ENCODE peak calls at places on chromosome 15, in nine cellular contexts. One of them, this sample, is unnamed.

GRCh38 chr15:34609102-34609501 is 25.7 kb upstream of the GOLGA8B start:
- DNase-seq in right lobe of liver: no peak
- DNase-seq in epithelial cell of prostate: no peak
- DNase-seq in T-cell: no peak
- DNase-seq in Right ventricle myocardium superior: no peak
- DNase-seq in skeletal muscle cell: no peak
- DNase-seq in stimulated activated CD8-positive, alpha-beta memory T cell treated with anti-CD3 and anti-CD28 coated beads, Interleukin-2, amount 100 ng/mL, for 48 hours: no peak
- DNase-seq in activated naive CD4-positive, alpha-beta T cell treated with anti-CD3 and anti-CD28 coated beads, Interleukin-2, amount 10 ng/mL, durations not matched to agents 7 days and 5 days: no peak
- DNase-seq in stimulated activated CD4-positive, alpha-beta T cell treated with anti-CD3 and anti-CD28 coated beads, TNF-alpha, amount 100 ng/mL, for 4 hours: no peak
- DNase-seq in this sample: no peak

GRCh38 chr15:92655178-92655995 is at the start of gene FAM174B:
- DNase-seq in right lobe of liver: peak
- DNase-seq in epithelial cell of prostate: no peak
- DNase-seq in T-cell: peak
- DNase-seq in Right ventricle myocardium superior: peak
- DNase-seq in skeletal muscle cell: no peak
- DNase-seq in stimulated activated CD8-positive, alpha-beta memory T cell treated with anti-CD3 and anti-CD28 coated beads, Interleukin-2, amount 100 ng/mL, for 48 hours: peak
- DNase-seq in activated naive CD4-positive, alpha-beta T cell treated with anti-CD3 and anti-CD28 coated beads, Interleukin-2, amount 10 ng/mL, durations not matched to agents 7 days and 5 days: peak
- DNase-seq in stimulated activated CD4-positive, alpha-beta T cell treated with anti-CD3 and anti-CD28 coated beads, TNF-alpha, amount 100 ng/mL, for 4 hours: no peak
- DNase-seq in this sample: peak

GRCh38 chr15:76185716-76186115 is 125.6 kb downstream of the ETFA start:
- DNase-seq in right lobe of liver: no peak
- DNase-seq in epithelial cell of prostate: no peak
- DNase-seq in T-cell: no peak
- DNase-seq in Right ventricle myocardium superior: no peak
- DNase-seq in skeletal muscle cell: no peak
- DNase-seq in stimulated activated CD8-positive, alpha-beta memory T cell treated with anti-CD3 and anti-CD28 coated beads, Interleukin-2, amount 100 ng/mL, for 48 hours: no peak
- DNase-seq in activated naive CD4-positive, alpha-beta T cell treated with anti-CD3 and anti-CD28 coated beads, Interleukin-2, amount 10 ng/mL, durations not matched to agents 7 days and 5 days: peak
- DNase-seq in stimulated activated CD4-positive, alpha-beta T cell treated with anti-CD3 and anti-CD28 coated beads, TNF-alpha, amount 100 ng/mL, for 4 hours: no peak
- DNase-seq in this sample: peak

GRCh38 chr15:80967451-80967850 is 22.2 kb downstream of the MESD start:
- DNase-seq in right lobe of liver: no peak
- DNase-seq in epithelial cell of prostate: no peak
- DNase-seq in T-cell: no peak
- DNase-seq in Right ventricle myocardium superior: no peak
- DNase-seq in skeletal muscle cell: peak
- DNase-seq in stimulated activated CD8-positive, alpha-beta memory T cell treated with anti-CD3 and anti-CD28 coated beads, Interleukin-2, amount 100 ng/mL, for 48 hours: no peak
- DNase-seq in activated naive CD4-positive, alpha-beta T cell treated with anti-CD3 and anti-CD28 coated beads, Interleukin-2, amount 10 ng/mL, durations not matched to agents 7 days and 5 days: no peak
- DNase-seq in stimulated activated CD4-positive, alpha-beta T cell treated with anti-CD3 and anti-CD28 coated beads, TNF-alpha, amount 100 ng/mL, for 4 hours: no peak
- DNase-seq in this sample: no peak

GRCh38 chr15:99421172-99421656 is 144.6 kb upstream of the MEF2A start:
- DNase-seq in right lobe of liver: no peak
- DNase-seq in epithelial cell of prostate: no peak
- DNase-seq in T-cell: peak
- DNase-seq in Right ventricle myocardium superior: no peak
- DNase-seq in skeletal muscle cell: no peak
- DNase-seq in stimulated activated CD8-positive, alpha-beta memory T cell treated with anti-CD3 and anti-CD28 coated beads, Interleukin-2, amount 100 ng/mL, for 48 hours: no peak
- DNase-seq in activated naive CD4-positive, alpha-beta T cell treated with anti-CD3 and anti-CD28 coated beads, Interleukin-2, amount 10 ng/mL, durations not matched to agents 7 days and 5 days: peak
- DNase-seq in stimulated activated CD4-positive, alpha-beta T cell treated with anti-CD3 and anti-CD28 coated beads, TNF-alpha, amount 100 ng/mL, for 4 hours: no peak
- DNase-seq in this sample: peak

GRCh38 chr15:52493968-52494367 is 34.7 kb downstream of the MYO5A start:
- DNase-seq in right lobe of liver: no peak
- DNase-seq in epithelial cell of prostate: no peak
- DNase-seq in T-cell: no peak
- DNase-seq in Right ventricle myocardium superior: no peak
- DNase-seq in skeletal muscle cell: no peak
- DNase-seq in stimulated activated CD8-positive, alpha-beta memory T cell treated with anti-CD3 and anti-CD28 coated beads, Interleukin-2, amount 100 ng/mL, for 48 hours: no peak
- DNase-seq in activated naive CD4-positive, alpha-beta T cell treated with anti-CD3 and anti-CD28 coated beads, Interleukin-2, amount 10 ng/mL, durations not matched to agents 7 days and 5 days: no peak
- DNase-seq in stimulated activated CD4-positive, alpha-beta T cell treated with anti-CD3 and anti-CD28 coated beads, TNF-alpha, amount 100 ng/mL, for 4 hours: no peak
- DNase-seq in this sample: no peak

GRCh38 chr15:42456971-42457370 is 34.0 kb downstream of the ZNF106 start:
- DNase-seq in right lobe of liver: no peak
- DNase-seq in epithelial cell of prostate: no peak
- DNase-seq in T-cell: no peak
- DNase-seq in Right ventricle myocardium superior: no peak
- DNase-seq in skeletal muscle cell: peak
- DNase-seq in stimulated activated CD8-positive, alpha-beta memory T cell treated with anti-CD3 and anti-CD28 coated beads, Interleukin-2, amount 100 ng/mL, for 48 hours: no peak
- DNase-seq in activated naive CD4-positive, alpha-beta T cell treated with anti-CD3 and anti-CD28 coated beads, Interleukin-2, amount 10 ng/mL, durations not matched to agents 7 days and 5 days: no peak
- DNase-seq in stimulated activated CD4-positive, alpha-beta T cell treated with anti-CD3 and anti-CD28 coated beads, TNF-alpha, amount 100 ng/mL, for 4 hours: no peak
- DNase-seq in this sample: no peak

GRCh38 chr15:44598892-44599291 is 61.9 kb downstream of the EIF3J start:
- DNase-seq in right lobe of liver: no peak
- DNase-seq in epithelial cell of prostate: no peak
- DNase-seq in T-cell: no peak
- DNase-seq in Right ventricle myocardium superior: no peak
- DNase-seq in skeletal muscle cell: peak
- DNase-seq in stimulated activated CD8-positive, alpha-beta memory T cell treated with anti-CD3 and anti-CD28 coated beads, Interleukin-2, amount 100 ng/mL, for 48 hours: no peak
- DNase-seq in activated naive CD4-positive, alpha-beta T cell treated with anti-CD3 and anti-CD28 coated beads, Interleukin-2, amount 10 ng/mL, durations not matched to agents 7 days and 5 days: no peak
- DNase-seq in stimulated activated CD4-positive, alpha-beta T cell treated with anti-CD3 and anti-CD28 coated beads, TNF-alpha, amount 100 ng/mL, for 4 hours: no peak
- DNase-seq in this sample: no peak

GRCh38 chr15:50476143-50476542 is 51.9 kb downstream of the USP8 start:
- DNase-seq in right lobe of liver: no peak
- DNase-seq in epithelial cell of prostate: no peak
- DNase-seq in T-cell: no peak
- DNase-seq in Right ventricle myocardium superior: no peak
- DNase-seq in skeletal muscle cell: no peak
- DNase-seq in stimulated activated CD8-positive, alpha-beta memory T cell treated with anti-CD3 and anti-CD28 coated beads, Interleukin-2, amount 100 ng/mL, for 48 hours: no peak
- DNase-seq in activated naive CD4-positive, alpha-beta T cell treated with anti-CD3 and anti-CD28 coated beads, Interleukin-2, amount 10 ng/mL, durations not matched to agents 7 days and 5 days: no peak
- DNase-seq in stimulated activated CD4-positive, alpha-beta T cell treated with anti-CD3 and anti-CD28 coated beads, TNF-alpha, amount 100 ng/mL, for 4 hours: no peak
- DNase-seq in this sample: no peak

GRCh38 chr15:31280037-31280830 is 46.4 kb upstream of the KLF13 start:
- DNase-seq in right lobe of liver: peak
- DNase-seq in epithelial cell of prostate: no peak
- DNase-seq in T-cell: no peak
- DNase-seq in Right ventricle myocardium superior: no peak
- DNase-seq in skeletal muscle cell: no peak
- DNase-seq in stimulated activated CD8-positive, alpha-beta memory T cell treated with anti-CD3 and anti-CD28 coated beads, Interleukin-2, amount 100 ng/mL, for 48 hours: no peak
- DNase-seq in activated naive CD4-positive, alpha-beta T cell treated with anti-CD3 and anti-CD28 coated beads, Interleukin-2, amount 10 ng/mL, durations not matched to agents 7 days and 5 days: peak
- DNase-seq in stimulated activated CD4-positive, alpha-beta T cell treated with anti-CD3 and anti-CD28 coated beads, TNF-alpha, amount 100 ng/mL, for 4 hours: no peak
- DNase-seq in this sample: no peak

GRCh38 chr15:97993310-97993738 is 32.8 kb downstream of the ARRDC4 start:
- DNase-seq in right lobe of liver: no peak
- DNase-seq in epithelial cell of prostate: no peak
- DNase-seq in T-cell: no peak
- DNase-seq in Right ventricle myocardium superior: no peak
- DNase-seq in skeletal muscle cell: no peak
- DNase-seq in stimulated activated CD8-positive, alpha-beta memory T cell treated with anti-CD3 and anti-CD28 coated beads, Interleukin-2, amount 100 ng/mL, for 48 hours: no peak
- DNase-seq in activated naive CD4-positive, alpha-beta T cell treated with anti-CD3 and anti-CD28 coated beads, Interleukin-2, amount 10 ng/mL, durations not matched to agents 7 days and 5 days: no peak
- DNase-seq in stimulated activated CD4-positive, alpha-beta T cell treated with anti-CD3 and anti-CD28 coated beads, TNF-alpha, amount 100 ng/mL, for 4 hours: no peak
- DNase-seq in this sample: no peak

GRCh38 chr15:69643476-69643875 is 190.9 kb downstream of the RPLP1 start:
- DNase-seq in right lobe of liver: no peak
- DNase-seq in epithelial cell of prostate: no peak
- DNase-seq in T-cell: no peak
- DNase-seq in Right ventricle myocardium superior: no peak
- DNase-seq in skeletal muscle cell: no peak
- DNase-seq in stimulated activated CD8-positive, alpha-beta memory T cell treated with anti-CD3 and anti-CD28 coated beads, Interleukin-2, amount 100 ng/mL, for 48 hours: no peak
- DNase-seq in activated naive CD4-positive, alpha-beta T cell treated with anti-CD3 and anti-CD28 coated beads, Interleukin-2, amount 10 ng/mL, durations not matched to agents 7 days and 5 days: no peak
- DNase-seq in stimulated activated CD4-positive, alpha-beta T cell treated with anti-CD3 and anti-CD28 coated beads, TNF-alpha, amount 100 ng/mL, for 4 hours: no peak
- DNase-seq in this sample: no peak

GRCh38 chr15:83993591-83993990 is 242.0 kb upstream of the GOLGA6L4 start:
- DNase-seq in right lobe of liver: no peak
- DNase-seq in epithelial cell of prostate: no peak
- DNase-seq in T-cell: no peak
- DNase-seq in Right ventricle myocardium superior: no peak
- DNase-seq in skeletal muscle cell: no peak
- DNase-seq in stimulated activated CD8-positive, alpha-beta memory T cell treated with anti-CD3 and anti-CD28 coated beads, Interleukin-2, amount 100 ng/mL, for 48 hours: no peak
- DNase-seq in activated naive CD4-positive, alpha-beta T cell treated with anti-CD3 and anti-CD28 coated beads, Interleukin-2, amount 10 ng/mL, durations not matched to agents 7 days and 5 days: no peak
- DNase-seq in stimulated activated CD4-positive, alpha-beta T cell treated with anti-CD3 and anti-CD28 coated beads, TNF-alpha, amount 100 ng/mL, for 4 hours: no peak
- DNase-seq in this sample: peak

GRCh38 chr15:90481023-90481422 is 48.7 kb upstream of the CRTC3 start:
- DNase-seq in right lobe of liver: no peak
- DNase-seq in epithelial cell of prostate: no peak
- DNase-seq in T-cell: no peak
- DNase-seq in Right ventricle myocardium superior: no peak
- DNase-seq in skeletal muscle cell: no peak
- DNase-seq in stimulated activated CD8-positive, alpha-beta memory T cell treated with anti-CD3 and anti-CD28 coated beads, Interleukin-2, amount 100 ng/mL, for 48 hours: peak
- DNase-seq in activated naive CD4-positive, alpha-beta T cell treated with anti-CD3 and anti-CD28 coated beads, Interleukin-2, amount 10 ng/mL, durations not matched to agents 7 days and 5 days: peak
- DNase-seq in stimulated activated CD4-positive, alpha-beta T cell treated with anti-CD3 and anti-CD28 coated beads, TNF-alpha, amount 100 ng/mL, for 4 hours: no peak
- DNase-seq in this sample: no peak

GRCh38 chr15:67188551-67189218 is 65.8 kb downstream of the AAGAB start:
- DNase-seq in right lobe of liver: no peak
- DNase-seq in epithelial cell of prostate: no peak
- DNase-seq in T-cell: no peak
- DNase-seq in Right ventricle myocardium superior: peak
- DNase-seq in skeletal muscle cell: no peak
- DNase-seq in stimulated activated CD8-positive, alpha-beta memory T cell treated with anti-CD3 and anti-CD28 coated beads, Interleukin-2, amount 100 ng/mL, for 48 hours: no peak
- DNase-seq in activated naive CD4-positive, alpha-beta T cell treated with anti-CD3 and anti-CD28 coated beads, Interleukin-2, amount 10 ng/mL, durations not matched to agents 7 days and 5 days: no peak
- DNase-seq in stimulated activated CD4-positive, alpha-beta T cell treated with anti-CD3 and anti-CD28 coated beads, TNF-alpha, amount 100 ng/mL, for 4 hours: no peak
- DNase-seq in this sample: no peak

GRCh38 chr15:60589253-60589652 is 110.3 kb upstream of the ICE2 start:
- DNase-seq in right lobe of liver: no peak
- DNase-seq in epithelial cell of prostate: no peak
- DNase-seq in T-cell: no peak
- DNase-seq in Right ventricle myocardium superior: no peak
- DNase-seq in skeletal muscle cell: no peak
- DNase-seq in stimulated activated CD8-positive, alpha-beta memory T cell treated with anti-CD3 and anti-CD28 coated beads, Interleukin-2, amount 100 ng/mL, for 48 hours: no peak
- DNase-seq in activated naive CD4-positive, alpha-beta T cell treated with anti-CD3 and anti-CD28 coated beads, Interleukin-2, amount 10 ng/mL, durations not matched to agents 7 days and 5 days: peak
- DNase-seq in stimulated activated CD4-positive, alpha-beta T cell treated with anti-CD3 and anti-CD28 coated beads, TNF-alpha, amount 100 ng/mL, for 4 hours: no peak
- DNase-seq in this sample: no peak

GRCh38 chr15:31236184-31237041 is 90.2 kb upstream of the KLF13 start:
- DNase-seq in right lobe of liver: peak
- DNase-seq in epithelial cell of prostate: peak
- DNase-seq in T-cell: no peak
- DNase-seq in Right ventricle myocardium superior: peak
- DNase-seq in skeletal muscle cell: peak
- DNase-seq in stimulated activated CD8-positive, alpha-beta memory T cell treated with anti-CD3 and anti-CD28 coated beads, Interleukin-2, amount 100 ng/mL, for 48 hours: no peak
- DNase-seq in activated naive CD4-positive, alpha-beta T cell treated with anti-CD3 and anti-CD28 coated beads, Interleukin-2, amount 10 ng/mL, durations not matched to agents 7 days and 5 days: no peak
- DNase-seq in stimulated activated CD4-positive, alpha-beta T cell treated with anti-CD3 and anti-CD28 coated beads, TNF-alpha, amount 100 ng/mL, for 4 hours: no peak
- DNase-seq in this sample: peak

GRCh38 chr15:62828364-62828763 is 214.2 kb upstream of the TPM1 start:
- DNase-seq in right lobe of liver: no peak
- DNase-seq in epithelial cell of prostate: no peak
- DNase-seq in T-cell: no peak
- DNase-seq in Right ventricle myocardium superior: no peak
- DNase-seq in skeletal muscle cell: no peak
- DNase-seq in stimulated activated CD8-positive, alpha-beta memory T cell treated with anti-CD3 and anti-CD28 coated beads, Interleukin-2, amount 100 ng/mL, for 48 hours: no peak
- DNase-seq in activated naive CD4-positive, alpha-beta T cell treated with anti-CD3 and anti-CD28 coated beads, Interleukin-2, amount 10 ng/mL, durations not matched to agents 7 days and 5 days: no peak
- DNase-seq in stimulated activated CD4-positive, alpha-beta T cell treated with anti-CD3 and anti-CD28 coated beads, TNF-alpha, amount 100 ng/mL, for 4 hours: no peak
- DNase-seq in this sample: peak

GRCh38 chr15:71374607-71375352 is 259.5 kb downstream of the THSD4 start:
- DNase-seq in right lobe of liver: no peak
- DNase-seq in epithelial cell of prostate: no peak
- DNase-seq in T-cell: no peak
- DNase-seq in Right ventricle myocardium superior: no peak
- DNase-seq in skeletal muscle cell: no peak
- DNase-seq in stimulated activated CD8-positive, alpha-beta memory T cell treated with anti-CD3 and anti-CD28 coated beads, Interleukin-2, amount 100 ng/mL, for 48 hours: no peak
- DNase-seq in activated naive CD4-positive, alpha-beta T cell treated with anti-CD3 and anti-CD28 coated beads, Interleukin-2, amount 10 ng/mL, durations not matched to agents 7 days and 5 days: no peak
- DNase-seq in stimulated activated CD4-positive, alpha-beta T cell treated with anti-CD3 and anti-CD28 coated beads, TNF-alpha, amount 100 ng/mL, for 4 hours: no peak
- DNase-seq in this sample: no peak

GRCh38 chr15:89400121-89400996 is 65.7 kb upstream of the POLG start:
- DNase-seq in right lobe of liver: no peak
- DNase-seq in epithelial cell of prostate: no peak
- DNase-seq in T-cell: no peak
- DNase-seq in Right ventricle myocardium superior: no peak
- DNase-seq in skeletal muscle cell: no peak
- DNase-seq in stimulated activated CD8-positive, alpha-beta memory T cell treated with anti-CD3 and anti-CD28 coated beads, Interleukin-2, amount 100 ng/mL, for 48 hours: no peak
- DNase-seq in activated naive CD4-positive, alpha-beta T cell treated with anti-CD3 and anti-CD28 coated beads, Interleukin-2, amount 10 ng/mL, durations not matched to agents 7 days and 5 days: no peak
- DNase-seq in stimulated activated CD4-positive, alpha-beta T cell treated with anti-CD3 and anti-CD28 coated beads, TNF-alpha, amount 100 ng/mL, for 4 hours: no peak
- DNase-seq in this sample: no peak

GRCh38 chr15:67542462-67543347 is at the start of gene MAP2K5:
- DNase-seq in right lobe of liver: peak
- DNase-seq in epithelial cell of prostate: no peak
- DNase-seq in T-cell: peak
- DNase-seq in Right ventricle myocardium superior: peak
- DNase-seq in skeletal muscle cell: no peak
- DNase-seq in stimulated activated CD8-positive, alpha-beta memory T cell treated with anti-CD3 and anti-CD28 coated beads, Interleukin-2, amount 100 ng/mL, for 48 hours: peak
- DNase-seq in activated naive CD4-positive, alpha-beta T cell treated with anti-CD3 and anti-CD28 coated beads, Interleukin-2, amount 10 ng/mL, durations not matched to agents 7 days and 5 days: peak
- DNase-seq in stimulated activated CD4-positive, alpha-beta T cell treated with anti-CD3 and anti-CD28 coated beads, TNF-alpha, amount 100 ng/mL, for 4 hours: peak
- DNase-seq in this sample: peak

GRCh38 chr15:78257681-78258080 is 6.7 kb upstream of the DNAJA4 start:
- DNase-seq in right lobe of liver: no peak
- DNase-seq in epithelial cell of prostate: no peak
- DNase-seq in T-cell: no peak
- DNase-seq in Right ventricle myocardium superior: no peak
- DNase-seq in skeletal muscle cell: no peak
- DNase-seq in stimulated activated CD8-positive, alpha-beta memory T cell treated with anti-CD3 and anti-CD28 coated beads, Interleukin-2, amount 100 ng/mL, for 48 hours: no peak
- DNase-seq in activated naive CD4-positive, alpha-beta T cell treated with anti-CD3 and anti-CD28 coated beads, Interleukin-2, amount 10 ng/mL, durations not matched to agents 7 days and 5 days: no peak
- DNase-seq in stimulated activated CD4-positive, alpha-beta T cell treated with anti-CD3 and anti-CD28 coated beads, TNF-alpha, amount 100 ng/mL, for 4 hours: no peak
- DNase-seq in this sample: no peak

GRCh38 chr15:34818531-34818930 is 23.2 kb upstream of the ACTC1 start:
- DNase-seq in right lobe of liver: no peak
- DNase-seq in epithelial cell of prostate: no peak
- DNase-seq in T-cell: no peak
- DNase-seq in Right ventricle myocardium superior: no peak
- DNase-seq in skeletal muscle cell: no peak
- DNase-seq in stimulated activated CD8-positive, alpha-beta memory T cell treated with anti-CD3 and anti-CD28 coated beads, Interleukin-2, amount 100 ng/mL, for 48 hours: no peak
- DNase-seq in activated naive CD4-positive, alpha-beta T cell treated with anti-CD3 and anti-CD28 coated beads, Interleukin-2, amount 10 ng/mL, durations not matched to agents 7 days and 5 days: no peak
- DNase-seq in stimulated activated CD4-positive, alpha-beta T cell treated with anti-CD3 and anti-CD28 coated beads, TNF-alpha, amount 100 ng/mL, for 4 hours: no peak
- DNase-seq in this sample: no peak

GRCh38 chr15:64629063-64629462 is 146.3 kb downstream of the RBPMS2 start:
- DNase-seq in right lobe of liver: no peak
- DNase-seq in epithelial cell of prostate: no peak
- DNase-seq in T-cell: no peak
- DNase-seq in Right ventricle myocardium superior: no peak
- DNase-seq in skeletal muscle cell: no peak
- DNase-seq in stimulated activated CD8-positive, alpha-beta memory T cell treated with anti-CD3 and anti-CD28 coated beads, Interleukin-2, amount 100 ng/mL, for 48 hours: no peak
- DNase-seq in activated naive CD4-positive, alpha-beta T cell treated with anti-CD3 and anti-CD28 coated beads, Interleukin-2, amount 10 ng/mL, durations not matched to agents 7 days and 5 days: no peak
- DNase-seq in stimulated activated CD4-positive, alpha-beta T cell treated with anti-CD3 and anti-CD28 coated beads, TNF-alpha, amount 100 ng/mL, for 4 hours: no peak
- DNase-seq in this sample: no peak

GRCh38 chr15:82903511-82903910 is 49.0 kb downstream of the HOMER2 start:
- DNase-seq in right lobe of liver: no peak
- DNase-seq in epithelial cell of prostate: no peak
- DNase-seq in T-cell: no peak
- DNase-seq in Right ventricle myocardium superior: no peak
- DNase-seq in skeletal muscle cell: no peak
- DNase-seq in stimulated activated CD8-positive, alpha-beta memory T cell treated with anti-CD3 and anti-CD28 coated beads, Interleukin-2, amount 100 ng/mL, for 48 hours: no peak
- DNase-seq in activated naive CD4-positive, alpha-beta T cell treated with anti-CD3 and anti-CD28 coated beads, Interleukin-2, amount 10 ng/mL, durations not matched to agents 7 days and 5 days: no peak
- DNase-seq in stimulated activated CD4-positive, alpha-beta T cell treated with anti-CD3 and anti-CD28 coated beads, TNF-alpha, amount 100 ng/mL, for 4 hours: no peak
- DNase-seq in this sample: no peak

GRCh38 chr15:28105224-28105791 is 6.2 kb upstream of the OCA2 start:
- DNase-seq in right lobe of liver: no peak
- DNase-seq in epithelial cell of prostate: no peak
- DNase-seq in T-cell: no peak
- DNase-seq in Right ventricle myocardium superior: no peak
- DNase-seq in skeletal muscle cell: no peak
- DNase-seq in stimulated activated CD8-positive, alpha-beta memory T cell treated with anti-CD3 and anti-CD28 coated beads, Interleukin-2, amount 100 ng/mL, for 48 hours: no peak
- DNase-seq in activated naive CD4-positive, alpha-beta T cell treated with anti-CD3 and anti-CD28 coated beads, Interleukin-2, amount 10 ng/mL, durations not matched to agents 7 days and 5 days: peak
- DNase-seq in stimulated activated CD4-positive, alpha-beta T cell treated with anti-CD3 and anti-CD28 coated beads, TNF-alpha, amount 100 ng/mL, for 4 hours: no peak
- DNase-seq in this sample: no peak

GRCh38 chr15:69484837-69485236 is 32.2 kb downstream of the RPLP1 start:
- DNase-seq in right lobe of liver: no peak
- DNase-seq in epithelial cell of prostate: no peak
- DNase-seq in T-cell: no peak
- DNase-seq in Right ventricle myocardium superior: no peak
- DNase-seq in skeletal muscle cell: no peak
- DNase-seq in stimulated activated CD8-positive, alpha-beta memory T cell treated with anti-CD3 and anti-CD28 coated beads, Interleukin-2, amount 100 ng/mL, for 48 hours: no peak
- DNase-seq in activated naive CD4-positive, alpha-beta T cell treated with anti-CD3 and anti-CD28 coated beads, Interleukin-2, amount 10 ng/mL, durations not matched to agents 7 days and 5 days: no peak
- DNase-seq in stimulated activated CD4-positive, alpha-beta T cell treated with anti-CD3 and anti-CD28 coated beads, TNF-alpha, amount 100 ng/mL, for 4 hours: no peak
- DNase-seq in this sample: no peak

GRCh38 chr15:98421419-98422085 is 226.8 kb upstream of the IGF1R start:
- DNase-seq in right lobe of liver: peak
- DNase-seq in epithelial cell of prostate: no peak
- DNase-seq in T-cell: peak
- DNase-seq in Right ventricle myocardium superior: peak
- DNase-seq in skeletal muscle cell: no peak
- DNase-seq in stimulated activated CD8-positive, alpha-beta memory T cell treated with anti-CD3 and anti-CD28 coated beads, Interleukin-2, amount 100 ng/mL, for 48 hours: peak
- DNase-seq in activated naive CD4-positive, alpha-beta T cell treated with anti-CD3 and anti-CD28 coated beads, Interleukin-2, amount 10 ng/mL, durations not matched to agents 7 days and 5 days: peak
- DNase-seq in stimulated activated CD4-positive, alpha-beta T cell treated with anti-CD3 and anti-CD28 coated beads, TNF-alpha, amount 100 ng/mL, for 4 hours: peak
- DNase-seq in this sample: peak